ENCODE peak calls at places on chromosomes 11 and 22, in ten cellular contexts. One of them, this sample, is unnamed.

GRCh38 chr11:2097356-2097997 is 41.7 kb downstream of the IGF2 start:
- DNase-seq in A549: no peak
- DNase-seq in suprapubic skin: peak
- DNase-seq in H1: peak
- DNase-seq in K562: no peak
- DNase-seq in ovary: peak
- DNase-seq in GM12878: no peak
- DNase-seq in transverse colon: peak
- DNase-seq in tibial nerve: peak
- DNase-seq in HepG2: peak
- DNase-seq in this sample: peak

GRCh38 chr11:134401825-134402809 is 9.9 kb downstream of the B3GAT1 start:
- DNase-seq in A549: no peak
- DNase-seq in suprapubic skin: no peak
- DNase-seq in H1: no peak
- DNase-seq in K562: no peak
- DNase-seq in ovary: no peak
- DNase-seq in GM12878: no peak
- DNase-seq in transverse colon: no peak
- DNase-seq in tibial nerve: no peak
- DNase-seq in HepG2: no peak
- DNase-seq in this sample: peak

GRCh38 chr11:68026391-68027105 is 3.9 kb upstream of the NDUFS8 start:
- DNase-seq in A549: no peak
- DNase-seq in suprapubic skin: no peak
- DNase-seq in H1: no peak
- DNase-seq in K562: no peak
- DNase-seq in ovary: no peak
- DNase-seq in GM12878: no peak
- DNase-seq in transverse colon: no peak
- DNase-seq in tibial nerve: no peak
- DNase-seq in HepG2: no peak
- DNase-seq in this sample: no peak

GRCh38 chr22:48301908-48302307 is 1525.8 kb downstream of the BRD1 start:
- DNase-seq in A549: no peak
- DNase-seq in suprapubic skin: no peak
- DNase-seq in H1: no peak
- DNase-seq in K562: no peak
- DNase-seq in ovary: no peak
- DNase-seq in GM12878: no peak
- DNase-seq in transverse colon: no peak
- DNase-seq in tibial nerve: no peak
- DNase-seq in HepG2: no peak
- DNase-seq in this sample: no peak

GRCh38 chr11:118247041-118247440 is 5.1 kb downstream of the MPZL3 start:
- DNase-seq in A549: no peak
- DNase-seq in suprapubic skin: no peak
- DNase-seq in H1: no peak
- DNase-seq in K562: no peak
- DNase-seq in ovary: no peak
- DNase-seq in GM12878: no peak
- DNase-seq in transverse colon: no peak
- DNase-seq in tibial nerve: no peak
- DNase-seq in HepG2: peak
- DNase-seq in this sample: no peak

GRCh38 chr11:128841461-128842072 is 25.5 kb downstream of the KCNJ1 start:
- DNase-seq in A549: no peak
- DNase-seq in suprapubic skin: no peak
- DNase-seq in H1: no peak
- DNase-seq in K562: no peak
- DNase-seq in ovary: no peak
- DNase-seq in GM12878: peak
- DNase-seq in transverse colon: no peak
- DNase-seq in tibial nerve: no peak
- DNase-seq in HepG2: no peak
- DNase-seq in this sample: no peak

GRCh38 chr11:119700030-119700429 is 29.0 kb downstream of the NECTIN1 start:
- DNase-seq in A549: no peak
- DNase-seq in suprapubic skin: no peak
- DNase-seq in H1: no peak
- DNase-seq in K562: no peak
- DNase-seq in ovary: no peak
- DNase-seq in GM12878: no peak
- DNase-seq in transverse colon: no peak
- DNase-seq in tibial nerve: no peak
- DNase-seq in HepG2: no peak
- DNase-seq in this sample: no peak

GRCh38 chr22:42743501-42743991 is 22.9 kb upstream of the A4GALT start:
- DNase-seq in A549: no peak
- DNase-seq in suprapubic skin: peak
- DNase-seq in H1: no peak
- DNase-seq in K562: no peak
- DNase-seq in ovary: peak
- DNase-seq in GM12878: no peak
- DNase-seq in transverse colon: peak
- DNase-seq in tibial nerve: peak
- DNase-seq in HepG2: peak
- DNase-seq in this sample: no peak

GRCh38 chr22:19175602-19176174 is 2.8 kb downstream of the SLC25A1 start:
- DNase-seq in A549: no peak
- DNase-seq in suprapubic skin: no peak
- DNase-seq in H1: no peak
- DNase-seq in K562: no peak
- DNase-seq in ovary: peak
- DNase-seq in GM12878: no peak
- DNase-seq in transverse colon: no peak
- DNase-seq in tibial nerve: no peak
- DNase-seq in HepG2: no peak
- DNase-seq in this sample: no peak

GRCh38 chr22:33513388-33514336 is 406.6 kb downstream of the LARGE1 start:
- DNase-seq in A549: no peak
- DNase-seq in suprapubic skin: no peak
- DNase-seq in H1: no peak
- DNase-seq in K562: no peak
- DNase-seq in ovary: no peak
- DNase-seq in GM12878: no peak
- DNase-seq in transverse colon: no peak
- DNase-seq in tibial nerve: no peak
- DNase-seq in HepG2: peak
- DNase-seq in this sample: no peak

GRCh38 chr11:35223429-35223828 is 84.5 kb downstream of the CD44 start:
- DNase-seq in A549: no peak
- DNase-seq in suprapubic skin: no peak
- DNase-seq in H1: no peak
- DNase-seq in K562: no peak
- DNase-seq in ovary: no peak
- DNase-seq in GM12878: no peak
- DNase-seq in transverse colon: no peak
- DNase-seq in tibial nerve: no peak
- DNase-seq in HepG2: no peak
- DNase-seq in this sample: no peak

GRCh38 chr11:129249923-129250322 is 57.8 kb upstream of the ARHGAP32 start:
- DNase-seq in A549: no peak
- DNase-seq in suprapubic skin: no peak
- DNase-seq in H1: no peak
- DNase-seq in K562: no peak
- DNase-seq in ovary: no peak
- DNase-seq in GM12878: no peak
- DNase-seq in transverse colon: no peak
- DNase-seq in tibial nerve: no peak
- DNase-seq in HepG2: no peak
- DNase-seq in this sample: no peak

GRCh38 chr11:73040046-73040445 is 102.1 kb downstream of the FCHSD2 start:
- DNase-seq in A549: no peak
- DNase-seq in suprapubic skin: no peak
- DNase-seq in H1: no peak
- DNase-seq in K562: no peak
- DNase-seq in ovary: no peak
- DNase-seq in GM12878: no peak
- DNase-seq in transverse colon: no peak
- DNase-seq in tibial nerve: no peak
- DNase-seq in HepG2: no peak
- DNase-seq in this sample: no peak

GRCh38 chr11:64891215-64891848 is 12.9 kb upstream of the EHD1 start:
- DNase-seq in A549: no peak
- DNase-seq in suprapubic skin: no peak
- DNase-seq in H1: no peak
- DNase-seq in K562: no peak
- DNase-seq in ovary: no peak
- DNase-seq in GM12878: no peak
- DNase-seq in transverse colon: peak
- DNase-seq in tibial nerve: no peak
- DNase-seq in HepG2: no peak
- DNase-seq in this sample: peak

GRCh38 chr22:41401781-41402648 is 20.3 kb downstream of the TEF start:
- DNase-seq in A549: peak
- DNase-seq in suprapubic skin: no peak
- DNase-seq in H1: no peak
- DNase-seq in K562: no peak
- DNase-seq in ovary: peak
- DNase-seq in GM12878: no peak
- DNase-seq in transverse colon: peak
- DNase-seq in tibial nerve: no peak
- DNase-seq in HepG2: peak
- DNase-seq in this sample: peak

GRCh38 chr11:115929618-115930129 is 425.5 kb upstream of the CADM1 start:
- DNase-seq in A549: no peak
- DNase-seq in suprapubic skin: no peak
- DNase-seq in H1: no peak
- DNase-seq in K562: no peak
- DNase-seq in ovary: no peak
- DNase-seq in GM12878: peak
- DNase-seq in transverse colon: no peak
- DNase-seq in tibial nerve: no peak
- DNase-seq in HepG2: no peak
- DNase-seq in this sample: no peak

GRCh38 chr11:96465537-96465936 is 75.7 kb downstream of the JRKL start:
- DNase-seq in A549: no peak
- DNase-seq in suprapubic skin: no peak
- DNase-seq in H1: no peak
- DNase-seq in K562: no peak
- DNase-seq in ovary: no peak
- DNase-seq in GM12878: no peak
- DNase-seq in transverse colon: no peak
- DNase-seq in tibial nerve: no peak
- DNase-seq in HepG2: no peak
- DNase-seq in this sample: no peak

GRCh38 chr11:43735931-43736330 is 55.4 kb downstream of the HSD17B12 start:
- DNase-seq in A549: no peak
- DNase-seq in suprapubic skin: no peak
- DNase-seq in H1: no peak
- DNase-seq in K562: no peak
- DNase-seq in ovary: no peak
- DNase-seq in GM12878: no peak
- DNase-seq in transverse colon: no peak
- DNase-seq in tibial nerve: no peak
- DNase-seq in HepG2: no peak
- DNase-seq in this sample: no peak
- TF ChIP-seq EP300 in A549: no peak
- TF ChIP-seq EP300 in suprapubic skin: no peak
- TF ChIP-seq EP300 in H1: no peak
- TF ChIP-seq EP300 in K562: no peak
- TF ChIP-seq EP300 in ovary: no peak
- TF ChIP-seq EP300 in GM12878: no peak
- TF ChIP-seq EP300 in transverse colon: no peak
- TF ChIP-seq EP300 in tibial nerve: no peak
- TF ChIP-seq EP300 in HepG2: no peak
- TF ChIP-seq EP300 in this sample: no peak

GRCh38 chr11:61163714-61164609 is 2.7 kb upstream of the VPS37C start:
- DNase-seq in A549: no peak
- DNase-seq in suprapubic skin: no peak
- DNase-seq in H1: no peak
- DNase-seq in K562: peak
- DNase-seq in ovary: no peak
- DNase-seq in GM12878: no peak
- DNase-seq in transverse colon: no peak
- DNase-seq in tibial nerve: no peak
- DNase-seq in HepG2: no peak
- DNase-seq in this sample: peak
- H3K4me3 ChIP-seq in A549: no peak
- H3K4me3 ChIP-seq in suprapubic skin: no peak
- H3K4me3 ChIP-seq in H1: no peak
- H3K4me3 ChIP-seq in K562: no peak
- H3K4me3 ChIP-seq in ovary: no peak
- H3K4me3 ChIP-seq in GM12878: peak
- H3K4me3 ChIP-seq in transverse colon: no peak
- H3K4me3 ChIP-seq in tibial nerve: no peak
- H3K4me3 ChIP-seq in HepG2: no peak
- H3K4me3 ChIP-seq in this sample: no peak

GRCh38 chr22:23841292-23841691 is 2.5 kb upstream of the DERL3 start:
- DNase-seq in A549: no peak
- DNase-seq in suprapubic skin: no peak
- DNase-seq in H1: no peak
- DNase-seq in K562: no peak
- DNase-seq in ovary: no peak
- DNase-seq in GM12878: no peak
- DNase-seq in transverse colon: no peak
- DNase-seq in tibial nerve: no peak
- DNase-seq in HepG2: no peak
- DNase-seq in this sample: no peak

GRCh38 chr22:23837911-23838685 is 708 bp downstream of the DERL3 start:
- DNase-seq in A549: no peak
- DNase-seq in suprapubic skin: no peak
- DNase-seq in H1: no peak
- DNase-seq in K562: no peak
- DNase-seq in ovary: no peak
- DNase-seq in GM12878: no peak
- DNase-seq in transverse colon: no peak
- DNase-seq in tibial nerve: no peak
- DNase-seq in HepG2: no peak
- DNase-seq in this sample: no peak

GRCh38 chr22:23841736-23842404 is 3.1 kb upstream of the DERL3 start:
- DNase-seq in A549: no peak
- DNase-seq in suprapubic skin: no peak
- DNase-seq in H1: no peak
- DNase-seq in K562: no peak
- DNase-seq in ovary: no peak
- DNase-seq in GM12878: no peak
- DNase-seq in transverse colon: no peak
- DNase-seq in tibial nerve: no peak
- DNase-seq in HepG2: no peak
- DNase-seq in this sample: no peak

GRCh38 chr22:23838686-23839468 is at the start of gene DERL3:
- DNase-seq in A549: peak
- DNase-seq in suprapubic skin: peak
- DNase-seq in H1: peak
- DNase-seq in K562: peak
- DNase-seq in ovary: peak
- DNase-seq in GM12878: peak
- DNase-seq in transverse colon: peak
- DNase-seq in tibial nerve: peak
- DNase-seq in HepG2: no peak
- DNase-seq in this sample: peak

GRCh38 chr22:23840026-23840425 is 1.2 kb upstream of the DERL3 start:
- DNase-seq in A549: no peak
- DNase-seq in suprapubic skin: no peak
- DNase-seq in H1: no peak
- DNase-seq in K562: no peak
- DNase-seq in ovary: no peak
- DNase-seq in GM12878: no peak
- DNase-seq in transverse colon: no peak
- DNase-seq in tibial nerve: no peak
- DNase-seq in HepG2: no peak
- DNase-seq in this sample: no peak
- TF ChIP-seq EP300 in A549: no peak
- TF ChIP-seq EP300 in suprapubic skin: no peak
- TF ChIP-seq EP300 in H1: no peak
- TF ChIP-seq EP300 in K562: no peak
- TF ChIP-seq EP300 in ovary: no peak
- TF ChIP-seq EP300 in GM12878: no peak
- TF ChIP-seq EP300 in transverse colon: no peak
- TF ChIP-seq EP300 in tibial nerve: no peak
- TF ChIP-seq EP300 in HepG2: no peak
- TF ChIP-seq EP300 in this sample: no peak

GRCh38 chr22:35355744-35356420 is 25.0 kb upstream of the HMOX1 start:
- DNase-seq in A549: no peak
- DNase-seq in suprapubic skin: no peak
- DNase-seq in H1: no peak
- DNase-seq in K562: no peak
- DNase-seq in ovary: no peak
- DNase-seq in GM12878: no peak
- DNase-seq in transverse colon: no peak
- DNase-seq in tibial nerve: no peak
- DNase-seq in HepG2: no peak
- DNase-seq in this sample: no peak
- H3K4me3 ChIP-seq in A549: no peak
- H3K4me3 ChIP-seq in suprapubic skin: no peak
- H3K4me3 ChIP-seq in H1: no peak
- H3K4me3 ChIP-seq in K562: no peak
- H3K4me3 ChIP-seq in ovary: no peak
- H3K4me3 ChIP-seq in GM12878: no peak
- H3K4me3 ChIP-seq in transverse colon: no peak
- H3K4me3 ChIP-seq in tibial nerve: no peak
- H3K4me3 ChIP-seq in HepG2: no peak
- H3K4me3 ChIP-seq in this sample: no peak

This sample was measured in stomach.